ENCODE peak calls at places on chromosomes 7 and 10, in six cellular contexts. K is anterior cingulate cortex; E is activated CD8-positive, alpha-beta memory T cell treated with anti-CD3 and anti-CD28 coated beads for 48 hours; W is BJ; L is stimulated activated CD8-positive, alpha-beta memory T cell treated with anti-CD3 and anti-CD28 coated beads, Interleukin-4, amount 100 ng/mL, for 1 hour; P is uterus. I is an unnamed sample.

GRCh38 chr10:60901561-60902235 is 42.3 kb downstream of the RHOBTB1 start:
- DNase-seq in K (no peak), E (no peak), P (no peak), W (no peak), L (no peak), I (peak; percentile 22)

GRCh38 chr10:70551971-70552422 is 50.5 kb downstream of the PRF1 start:
- DNase-seq in K (no peak), L (no peak), P (no peak), W (peak; percentile 91), E (no peak), I (no peak)

GRCh38 chr10:32957341-32958084 is 517 bp downstream of the ITGB1 start:
- DNase-seq in E (peak; percentile 15), K (no peak), L (no peak), W (no peak), P (peak; percentile 52), I (peak; percentile 47)

GRCh38 chr7:6299774-6300173 is 27.4 kb upstream of the CYTH3 start:
- DNase-seq in L (no peak), K (no peak), W (no peak), P (no peak), E (no peak), I (no peak)

GRCh38 chr7:132298782-132299181 is 277.5 kb downstream of the PLXNA4 start:
- DNase-seq in K (no peak), E (no peak), L (no peak), W (no peak), P (no peak), I (no peak)

GRCh38 chr10:34854147-34854601 is 39.1 kb upstream of the PARD3 start:
- DNase-seq in E (no peak), P (peak; percentile 33), W (peak; percentile 31), L (no peak), K (peak; percentile 17), I (no peak)

GRCh38 chr7:55426676-55427075 is 61.5 kb downstream of the LANCL2 start:
- DNase-seq in P (no peak), W (no peak), E (no peak), L (no peak), K (no peak), I (no peak)

GRCh38 chr7:98204670-98205069 is 6.6 kb upstream of the BHLHA15 start:
- DNase-seq in P (no peak), L (no peak), E (no peak), W (no peak), K (no peak), I (no peak)

GRCh38 chr10:15267496-15267895 is 99.0 kb upstream of the NMT2 start:
- DNase-seq in P (no peak), W (no peak), L (no peak), K (no peak), E (no peak), I (no peak)

GRCh38 chr10:47311193-47311899 is 10.9 kb upstream of the GDF2 start:
- DNase-seq in E (no peak), P (no peak), K (no peak), L (no peak), W (no peak), I (no peak)

GRCh38 chr7:344608-344994 is 54.6 kb downstream of the FOXL3 start:
- DNase-seq in W (no peak), P (no peak), K (no peak), E (no peak), L (no peak), I (no peak)

GRCh38 chr10:43421201-43421507 is 12.2 kb upstream of the HNRNPF start:
- DNase-seq in E (no peak), K (no peak), L (no peak), W (no peak), P (no peak), I (no peak)

GRCh38 chr10:69051303-69051702 is 36.6 kb upstream of the SRGN start:
- DNase-seq in K (no peak), P (no peak), E (no peak), W (no peak), L (no peak), I (no peak)

GRCh38 chr10:3210251-3210650 is 37.7 kb upstream of the PITRM1 start:
- DNase-seq in E (no peak), W (no peak), L (no peak), P (no peak), K (no peak), I (no peak)

GRCh38 chr7:159175792-159176191 is 31.1 kb upstream of the VIPR2 start:
- DNase-seq in P (no peak), W (no peak), E (no peak), L (no peak), K (no peak), I (no peak)

GRCh38 chr10:504131-504611 is 185.3 kb downstream of the DIP2C start:
- DNase-seq in W (no peak), K (no peak), P (no peak), E (no peak), L (no peak), I (no peak)

GRCh38 chr10:2858452-2858851 is 208.9 kb upstream of the PFKP start:
- DNase-seq in E (no peak), W (no peak), L (no peak), K (no peak), P (no peak), I (no peak)

GRCh38 chr7:111255576-111255975 is 164.6 kb downstream of the LRRN3 start:
- DNase-seq in W (no peak), K (no peak), P (no peak), E (no peak), L (no peak), I (no peak)

GRCh38 chr10:373516-374309 is 238.5 kb downstream of the ZMYND11 start:
- DNase-seq in W (peak; percentile 35), K (no peak), L (no peak), E (no peak), P (peak; percentile 36), I (no peak)

GRCh38 chr7:3520206-3520605 is 219.2 kb downstream of the SDK1 start:
- DNase-seq in P (no peak), L (no peak), K (no peak), W (no peak), E (no peak), I (no peak)

GRCh38 chr10:125868372-125868975 is 12.6 kb downstream of the DHX32 start:
- DNase-seq in E (no peak), W (no peak), P (no peak), K (no peak), L (no peak), I (no peak)

GRCh38 chr10:37535459-37536246 is 321.8 kb downstream of the ZNF248 start:
- DNase-seq in K (no peak), W (no peak), L (no peak), E (no peak), P (no peak), I (no peak)

GRCh38 chr7:471866-472639 is 47.6 kb downstream of the PDGFA start:
- DNase-seq in P (peak; percentile 74), E (no peak), L (no peak), W (peak; percentile 83), K (no peak), I (no peak)

GRCh38 chr7:28298870-28299484 is 113.3 kb upstream of the CREB5 start:
- DNase-seq in K (peak; percentile 7), P (no peak), W (no peak), E (no peak), L (no peak), I (peak; percentile 84)

GRCh38 chr10:44914891-44915290 is 3.8 kb downstream of the TMEM72 start:
- DNase-seq in P (no peak), L (no peak), E (no peak), W (no peak), K (no peak), I (no peak)

GRCh38 chr7:74214816-74215630 is 5.2 kb downstream of the LAT2 start:
- DNase-seq in E (no peak), L (no peak), P (no peak), K (no peak), W (no peak), I (no peak)

GRCh38 chr7:116934580-116934979 is 18.7 kb upstream of the ST7 start:
- DNase-seq in E (no peak), K (no peak), W (no peak), P (no peak), L (no peak), I (no peak)

GRCh38 chr10:52443419-52444388 is 129.6 kb downstream of the DKK1 start:
- DNase-seq in L (no peak), E (no peak), W (peak; percentile 90), P (no peak), K (no peak), I (no peak)

GRCh38 chr10:28432210-28432676 is 100.7 kb upstream of the WAC start:
- DNase-seq in L (peak; percentile 1), P (peak; percentile 29), W (peak; percentile 27), K (peak; percentile 20), E (no peak), I (peak; percentile 16)

GRCh38 chr10:109837384-109837783 is 85.9 kb downstream of the XPNPEP1 start:
- DNase-seq in W (no peak), E (no peak), P (no peak), K (no peak), L (no peak), I (no peak)

GRCh38 chr7:106283831-106284515 is 810 bp downstream of the NAMPT start:
- DNase-seq in E (peak; percentile 20), P (peak; percentile 55), K (no peak), W (no peak), L (peak; percentile 1), I (peak; percentile 47)

GRCh38 chr10:50540069-50540825 is 83.5 kb downstream of the SGMS1 start:
- DNase-seq in P (no peak), W (no peak), K (no peak), L (no peak), E (no peak), I (no peak)

GRCh38 chr7:240887-241421 is 48.6 kb downstream of the FAM20C start:
- DNase-seq in E (no peak), P (no peak), L (no peak), K (no peak), W (no peak), I (no peak)

GRCh38 chr7:134766779-134767566 is 12.5 kb upstream of the CALD1 start:
- DNase-seq in W (no peak), K (no peak), L (no peak), E (no peak), P (no peak), I (no peak)

GRCh38 chr10:74244807-74245206 is 93.8 kb downstream of the ADK start:
- DNase-seq in P (no peak), K (no peak), E (no peak), W (no peak), L (no peak), I (no peak)

GRCh38 chr7:93194368-93194767 is 31.9 kb downstream of the HEPACAM2 start:
- DNase-seq in W (no peak), L (no peak), P (no peak), E (no peak), K (no peak), I (no peak)

GRCh38 chr10:98673156-98673765 is 226.5 kb upstream of the HPS1 start:
- DNase-seq in L (no peak), E (no peak), P (no peak), W (peak; percentile 30), K (no peak), I (no peak)

I was measured in head of caudate nucleus.